ENCODE peak calls at places on chromosome 20, in eight cellular contexts. M is HepG2, Z is body of pancreas, W is heart left ventricle, T is suprapubic skin, S is prostate gland, A is tibial nerve, D is transverse colon. Y is an unnamed sample.
A peak's percentile ranks its signal among the peaks of the same experiment; 100 is the strongest.

GRCh38 chr20:51695574-51696303 is 72.5 kb downstream of the ATP9A start:
- DNase-seq in W (no peak), M (peak; percentile 33), S (peak; percentile 39), D (no peak), T (peak; percentile 24), Z (no peak), A (no peak), Y (no peak)

GRCh38 chr20:56439784-56440291 is 27.8 kb downstream of the CASS4 start:
- DNase-seq in M (no peak), D (peak; percentile 48), W (peak; percentile 75), T (no peak), A (no peak), S (no peak), Z (peak; percentile 17), Y (peak; percentile 53)

GRCh38 chr20:51648571-51648947 is 106.0 kb upstream of the NFATC2 start:
- DNase-seq in Z (no peak), S (no peak), A (no peak), D (no peak), W (no peak), T (no peak), M (no peak), Y (no peak)

GRCh38 chr20:46870041-46870440 is 24.6 kb upstream of the EYA2 start:
- DNase-seq in W (no peak), M (no peak), D (no peak), Z (no peak), T (no peak), A (no peak), S (no peak), Y (no peak)

GRCh38 chr20:36812601-36813000 is 39.0 kb upstream of the DSN1 start:
- DNase-seq in A (no peak), S (no peak), W (no peak), D (no peak), T (no peak), M (no peak), Z (no peak), Y (peak; percentile 82)

GRCh38 chr20:13736792-13737191 is 47.9 kb downstream of the ESF1 start:
- DNase-seq in S (no peak), D (no peak), A (peak; percentile 30), W (no peak), M (no peak), Z (no peak), T (no peak), Y (no peak)

GRCh38 chr20:59809630-59810375 is 123.6 kb downstream of the SYCP2 start:
- DNase-seq in S (no peak), D (no peak), W (no peak), T (peak; percentile 13), M (no peak), Z (no peak), A (no peak), Y (no peak)

GRCh38 chr20:45407067-45407745 is 883 bp upstream of the DBNDD2 start:
- DNase-seq in W (peak; percentile 79), Z (peak; percentile 33), M (no peak), S (no peak), D (peak; percentile 58), T (no peak), A (peak; percentile 26), Y (peak; percentile 12)

GRCh38 chr20:43537921-43538854 is 20.6 kb upstream of the SGK2 start:
- DNase-seq in W (peak; percentile 48), T (peak; percentile 66), A (peak; percentile 85), D (peak; percentile 75), M (peak; percentile 74), S (peak; percentile 38), Z (peak; percentile 83), Y (peak; percentile 54)

GRCh38 chr20:53940883-53941546 is 129.4 kb downstream of the BCAS1 start:
- DNase-seq in D (no peak), Z (no peak), T (no peak), M (no peak), W (no peak), S (no peak), A (peak; percentile 47), Y (peak; percentile 37)

GRCh38 chr20:52160049-52160448 is 31.5 kb downstream of the ZFP64 start:
- DNase-seq in S (no peak), T (no peak), D (no peak), Z (no peak), M (no peak), A (no peak), W (no peak), Y (no peak)

GRCh38 chr20:5999783-6000182 is 49.3 kb downstream of the MCM8 start:
- DNase-seq in S (no peak), M (no peak), D (no peak), A (no peak), Z (no peak), W (no peak), T (no peak), Y (no peak)

GRCh38 chr20:43438578-43439316 is 18.9 kb upstream of the SRSF6 start:
- DNase-seq in S (no peak), Z (no peak), D (no peak), M (no peak), A (no peak), T (no peak), W (no peak), Y (no peak)

GRCh38 chr20:25553819-25554296 is 31.5 kb downstream of the NINL start:
- DNase-seq in W (no peak), D (no peak), Z (no peak), M (peak; percentile 62), T (no peak), A (no peak), S (no peak), Y (peak; percentile 38)

GRCh38 chr20:16576219-16576618 is 3.0 kb upstream of the KIF16B start:
- DNase-seq in Z (no peak), D (no peak), T (no peak), S (no peak), W (no peak), M (no peak), A (no peak), Y (no peak)

GRCh38 chr20:15528386-15529111 is 1044.7 kb downstream of the KIF16B start:
- DNase-seq in W (no peak), T (no peak), Z (no peak), M (no peak), D (no peak), S (no peak), A (no peak), Y (no peak)

GRCh38 chr20:6299451-6299850 is 176.6 kb upstream of the FERMT1 start:
- DNase-seq in T (no peak), D (no peak), S (no peak), W (no peak), A (no peak), M (no peak), Z (no peak), Y (no peak)

GRCh38 chr20:36184816-36185776 is 30.6 kb downstream of the EPB41L1 start:
- DNase-seq in Z (no peak), M (no peak), T (no peak), S (no peak), A (no peak), W (no peak), D (no peak), Y (no peak)

GRCh38 chr20:25533920-25534700 is 51.2 kb downstream of the NINL start:
- DNase-seq in S (no peak), Z (no peak), D (no peak), A (no peak), W (no peak), M (no peak), T (no peak), Y (no peak)

GRCh38 chr20:37821691-37822655 is 81.0 kb upstream of the VSTM2L start:
- DNase-seq in Z (no peak), D (no peak), T (no peak), W (no peak), S (no peak), A (no peak), M (no peak), Y (no peak)

GRCh38 chr20:61929971-61930666 is 135.6 kb downstream of the TAF4 start:
- DNase-seq in D (no peak), Z (no peak), T (no peak), W (no peak), A (no peak), M (no peak), S (no peak), Y (no peak)

GRCh38 chr20:62943396-62943795 is 5.4 kb downstream of the GID8 start:
- DNase-seq in Z (no peak), D (no peak), S (no peak), A (no peak), M (no peak), W (no peak), T (no peak), Y (no peak)
- H3K36me3 ChIP-seq in Z (no peaks in the 10 kb centered on the region), D (peaks cover 39% of the 10 kb centered on the region), S (peaks cover 3% of the 10 kb centered on the region), A (peaks cover 70% of the 10 kb centered on the region), M (peaks cover 75% of the 10 kb centered on the region), W (no peaks in the 10 kb centered on the region), T (peaks cover 61% of the 10 kb centered on the region), Y (peaks cover 44% of the 10 kb centered on the region)

GRCh38 chr20:32357869-32358631 is at the start of gene ASXL1:
- DNase-seq in Z (peak; percentile 98), A (peak; percentile 89), T (peak; percentile 97), M (peak; percentile 99), S (peak; percentile 96), W (peak; percentile 98), D (peak; percentile 97), Y (peak; percentile 98)
- TF ChIP-seq POLR2A in Z (peak; percentile 39), A (no peak), T (peak; percentile 30), M (peak; percentile 47), S (peak; percentile 40), W (peak; percentile 69), D (peak; percentile 59), Y (peak; percentile 64)

DNA sequence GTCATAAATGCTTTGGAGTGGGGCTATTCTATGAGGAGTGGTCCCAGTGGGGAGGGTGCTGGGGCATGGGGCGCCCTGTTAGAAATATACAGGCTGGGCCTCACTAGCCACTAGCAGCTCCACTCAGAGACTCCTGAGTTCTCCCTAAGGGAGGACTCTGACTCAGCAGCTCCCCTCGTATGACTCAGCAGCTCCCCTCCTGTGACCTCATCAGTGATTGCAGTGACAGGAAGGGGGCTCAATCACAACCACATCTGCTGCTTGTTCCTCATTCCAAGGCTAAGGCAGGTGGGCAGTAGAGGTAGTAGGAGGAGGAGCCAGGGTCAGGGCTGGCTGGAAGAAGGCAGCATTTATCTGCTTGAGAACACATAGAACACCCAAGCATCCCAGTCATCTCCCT is 73.7 kb downstream of the PRND start:
- DNase-seq in D (no peak), T (no peak), S (no peak), M (peak; percentile 29), Z (no peak), W (no peak), A (peak; percentile 64), Y (no peak)
- H3K36me3 ChIP-seq in D (no peaks in the 10 kb centered on the region), T (peaks cover 22% of the 10 kb centered on the region), S (no peaks in the 10 kb centered on the region), M (no peaks in the 10 kb centered on the region), Z (no peaks in the 10 kb centered on the region), W (no peaks in the 10 kb centered on the region), A (peaks cover 55% of the 10 kb centered on the region), Y (peaks cover 4% of the 10 kb centered on the region)

DNA sequence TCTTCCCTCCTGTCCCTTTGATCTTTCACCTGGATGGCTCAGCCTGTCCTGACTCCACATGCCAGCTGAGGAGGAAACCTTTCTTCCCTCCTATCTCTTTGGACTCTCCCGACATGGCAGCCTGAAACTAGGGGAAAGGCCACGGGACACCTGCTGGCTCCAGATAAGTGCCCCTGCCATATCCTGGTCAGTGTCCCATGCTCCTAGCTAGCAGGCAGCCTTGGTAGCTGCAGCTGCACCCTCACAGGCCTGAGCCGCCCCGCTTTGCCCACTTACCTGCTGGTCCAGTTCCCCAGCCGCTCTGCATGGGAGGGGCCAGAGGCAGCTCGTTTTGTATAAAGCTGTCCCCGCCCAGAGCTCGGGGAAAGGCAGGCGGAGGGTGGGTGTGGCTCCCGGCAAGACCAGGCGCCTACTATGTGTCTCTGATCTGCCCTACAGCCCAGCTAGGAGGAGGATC is 7.4 kb upstream of the SLC52A3 start:
- DNase-seq in Z (no peak), T (no peak), M (no peak), S (peak; percentile 67), A (no peak), D (peak; percentile 91), W (no peak), Y (no peak)
- TF ChIP-seq POLR2A in Z (no peak), T (no peak), M (no peak), S (no peak), A (no peak), D (peak; percentile 28), W (no peak), Y (no peak)

GRCh38 chr20:31567380-31567720 is 37.7 kb upstream of the ID1 start:
- DNase-seq in A (no peak), S (no peak), W (no peak), M (no peak), T (no peak), Z (no peak), D (no peak), Y (no peak)
- H3K36me3 ChIP-seq in A (peaks cover 69% of the 10 kb centered on the region), S (no peaks in the 10 kb centered on the region), W (no peaks in the 10 kb centered on the region), M (peaks cover 51% of the 10 kb centered on the region), T (peaks cover 51% of the 10 kb centered on the region), Z (no peaks in the 10 kb centered on the region), D (peaks cover 7% of the 10 kb centered on the region), Y (peaks cover 3% of the 10 kb centered on the region)

Y was measured in thyroid gland.